ENCODE peak calls at places on chromosomes 12 and 14, in nine cellular contexts. One of them, this sample, is unnamed.

GRCh38 chr14:63852271-63852816 is 460 bp upstream of the SYNE2 start:
- DNase-seq in NB4: no peak
- DNase-seq in upper lobe of right lung: no peak
- DNase-seq in GM23338: peak; percentile 81
- DNase-seq in left lung: no peak
- DNase-seq in K562: no peak
- DNase-seq in heart right ventricle: no peak
- DNase-seq in lower lobe of right lung: no peak
- DNase-seq in IMR-90: peak; percentile 20
- DNase-seq in this sample: no peak

GRCh38 chr14:68704736-68705720 is 87.8 kb downstream of the ZFP36L1 start:
- DNase-seq in NB4: no peak
- DNase-seq in IMR-90: peak; percentile 44
- DNase-seq in left lung: no peak
- DNase-seq in heart right ventricle: no peak
- DNase-seq in K562: no peak
- DNase-seq in GM23338: no peak
- DNase-seq in upper lobe of right lung: no peak
- DNase-seq in lower lobe of right lung: no peak
- DNase-seq in this sample: no peak

GRCh38 chr14:99284254-99285004 is 12.4 kb upstream of the BCL11B start:
- DNase-seq in IMR-90: no peak
- DNase-seq in left lung: no peak
- DNase-seq in heart right ventricle: no peak
- DNase-seq in K562: no peak
- DNase-seq in lower lobe of right lung: no peak
- DNase-seq in NB4: no peak
- DNase-seq in GM23338: peak; percentile 30
- DNase-seq in upper lobe of right lung: no peak
- DNase-seq in this sample: no peak

GRCh38 chr14:57266060-57266459 is 2.6 kb downstream of the EXOC5 start:
- DNase-seq in left lung: no peak
- DNase-seq in lower lobe of right lung: no peak
- DNase-seq in upper lobe of right lung: no peak
- DNase-seq in K562: no peak
- DNase-seq in GM23338: peak; percentile 16
- DNase-seq in IMR-90: peak; percentile 13
- DNase-seq in heart right ventricle: no peak
- DNase-seq in NB4: no peak
- DNase-seq in this sample: no peak

GRCh38 chr12:71967176-71967575 is 28.5 kb downstream of the TPH2 start:
- DNase-seq in NB4: no peak
- DNase-seq in K562: no peak
- DNase-seq in lower lobe of right lung: no peak
- DNase-seq in GM23338: no peak
- DNase-seq in upper lobe of right lung: no peak
- DNase-seq in left lung: no peak
- DNase-seq in heart right ventricle: no peak
- DNase-seq in IMR-90: peak; percentile 37
- DNase-seq in this sample: no peak

GRCh38 chr14:21069388-21070082 is 569 bp upstream of the ARHGEF40 start:
- DNase-seq in NB4: peak; percentile 12
- DNase-seq in left lung: no peak
- DNase-seq in heart right ventricle: peak; percentile 63
- DNase-seq in upper lobe of right lung: peak; percentile 72
- DNase-seq in lower lobe of right lung: no peak
- DNase-seq in IMR-90: peak; percentile 29
- DNase-seq in K562: no peak
- DNase-seq in GM23338: peak; percentile 91
- DNase-seq in this sample: no peak

GRCh38 chr12:3453947-3454675 is 36.9 kb upstream of the PRMT8 start:
- DNase-seq in left lung: peak; percentile 41
- DNase-seq in GM23338: peak; percentile 29
- DNase-seq in IMR-90: peak; percentile 46
- DNase-seq in heart right ventricle: no peak
- DNase-seq in lower lobe of right lung: no peak
- DNase-seq in upper lobe of right lung: no peak
- DNase-seq in NB4: no peak
- DNase-seq in K562: no peak
- DNase-seq in this sample: peak; percentile 31

GRCh38 chr12:96514328-96514727 is 25.0 kb downstream of the CFAP54 start:
- DNase-seq in NB4: no peak
- DNase-seq in K562: no peak
- DNase-seq in heart right ventricle: no peak
- DNase-seq in GM23338: no peak
- DNase-seq in lower lobe of right lung: no peak
- DNase-seq in left lung: no peak
- DNase-seq in upper lobe of right lung: no peak
- DNase-seq in IMR-90: peak; percentile 60
- DNase-seq in this sample: no peak

GRCh38 chr12:111645433-111645832 is 40.3 kb downstream of the BRAP start:
- DNase-seq in heart right ventricle: no peak
- DNase-seq in IMR-90: peak; percentile 71
- DNase-seq in upper lobe of right lung: no peak
- DNase-seq in lower lobe of right lung: peak; percentile 64
- DNase-seq in GM23338: no peak
- DNase-seq in left lung: peak; percentile 54
- DNase-seq in NB4: no peak
- DNase-seq in K562: no peak
- DNase-seq in this sample: no peak

GRCh38 chr12:5921966-5922365 is 23.1 kb downstream of the ANO2 start:
- DNase-seq in NB4: no peak
- DNase-seq in lower lobe of right lung: no peak
- DNase-seq in K562: no peak
- DNase-seq in left lung: no peak
- DNase-seq in IMR-90: no peak
- DNase-seq in GM23338: no peak
- DNase-seq in heart right ventricle: no peak
- DNase-seq in upper lobe of right lung: no peak
- DNase-seq in this sample: no peak

GRCh38 chr14:21003788-21004346 is 4.8 kb downstream of the SLC39A2 start:
- DNase-seq in NB4: no peak
- DNase-seq in left lung: no peak
- DNase-seq in GM23338: no peak
- DNase-seq in K562: no peak
- DNase-seq in IMR-90: no peak
- DNase-seq in lower lobe of right lung: no peak
- DNase-seq in heart right ventricle: peak; percentile 28
- DNase-seq in upper lobe of right lung: no peak
- DNase-seq in this sample: no peak

GRCh38 chr12:32106153-32106516 is 512 bp upstream of the BICD1 start:
- DNase-seq in GM23338: no peak
- DNase-seq in NB4: no peak
- DNase-seq in upper lobe of right lung: no peak
- DNase-seq in lower lobe of right lung: no peak
- DNase-seq in left lung: no peak
- DNase-seq in K562: peak; percentile 13
- DNase-seq in heart right ventricle: no peak
- DNase-seq in IMR-90: no peak
- DNase-seq in this sample: no peak

GRCh38 chr14:71668186-71668912 is 263.9 kb upstream of the RGS6 start:
- DNase-seq in IMR-90: peak; percentile 47
- DNase-seq in GM23338: no peak
- DNase-seq in left lung: no peak
- DNase-seq in heart right ventricle: no peak
- DNase-seq in K562: no peak
- DNase-seq in lower lobe of right lung: no peak
- DNase-seq in NB4: no peak
- DNase-seq in upper lobe of right lung: no peak
- DNase-seq in this sample: no peak

GRCh38 chr14:49467091-49467490 is 119.1 kb downstream of the RPS29 start:
- DNase-seq in NB4: no peak
- DNase-seq in IMR-90: no peak
- DNase-seq in heart right ventricle: no peak
- DNase-seq in lower lobe of right lung: no peak
- DNase-seq in K562: no peak
- DNase-seq in upper lobe of right lung: no peak
- DNase-seq in left lung: no peak
- DNase-seq in GM23338: no peak
- DNase-seq in this sample: no peak

GRCh38 chr14:51873221-51873893 is 12.9 kb downstream of the GNG2 start:
- DNase-seq in IMR-90: peak; percentile 98
- DNase-seq in upper lobe of right lung: no peak
- DNase-seq in GM23338: no peak
- DNase-seq in heart right ventricle: no peak
- DNase-seq in K562: no peak
- DNase-seq in NB4: peak; percentile 67
- DNase-seq in lower lobe of right lung: no peak
- DNase-seq in left lung: no peak
- DNase-seq in this sample: peak; percentile 74

GRCh38 chr14:99164712-99165111 is 107.3 kb downstream of the BCL11B start:
- DNase-seq in lower lobe of right lung: no peak
- DNase-seq in heart right ventricle: no peak
- DNase-seq in GM23338: no peak
- DNase-seq in left lung: no peak
- DNase-seq in K562: no peak
- DNase-seq in NB4: no peak
- DNase-seq in upper lobe of right lung: no peak
- DNase-seq in IMR-90: no peak
- DNase-seq in this sample: no peak

GRCh38 chr14:60805881-60806569 is 71.5 kb downstream of the MNAT1 start:
- DNase-seq in GM23338: no peak
- DNase-seq in left lung: no peak
- DNase-seq in NB4: no peak
- DNase-seq in upper lobe of right lung: no peak
- DNase-seq in IMR-90: peak; percentile 63
- DNase-seq in heart right ventricle: no peak
- DNase-seq in K562: no peak
- DNase-seq in lower lobe of right lung: no peak
- DNase-seq in this sample: peak; percentile 28

GRCh38 chr12:64781374-64782029 is 22.3 kb upstream of the GNS start:
- DNase-seq in heart right ventricle: no peak
- DNase-seq in lower lobe of right lung: peak; percentile 50
- DNase-seq in GM23338: peak; percentile 53
- DNase-seq in upper lobe of right lung: peak; percentile 64
- DNase-seq in K562: no peak
- DNase-seq in NB4: no peak
- DNase-seq in left lung: no peak
- DNase-seq in IMR-90: no peak
- DNase-seq in this sample: no peak

GRCh38 chr14:30354439-30354838 is 204.5 kb upstream of the G2E3 start:
- DNase-seq in left lung: no peak
- DNase-seq in IMR-90: no peak
- DNase-seq in GM23338: no peak
- DNase-seq in upper lobe of right lung: no peak
- DNase-seq in NB4: no peak
- DNase-seq in K562: no peak
- DNase-seq in heart right ventricle: no peak
- DNase-seq in lower lobe of right lung: no peak
- DNase-seq in this sample: no peak

GRCh38 chr14:30362369-30363218 is 196.4 kb upstream of the G2E3 start:
- DNase-seq in NB4: peak; percentile 1
- DNase-seq in GM23338: no peak
- DNase-seq in left lung: no peak
- DNase-seq in IMR-90: no peak
- DNase-seq in lower lobe of right lung: no peak
- DNase-seq in K562: no peak
- DNase-seq in upper lobe of right lung: no peak
- DNase-seq in heart right ventricle: no peak
- DNase-seq in this sample: no peak

GRCh38 chr14:30355431-30355913 is 203.5 kb upstream of the G2E3 start:
- DNase-seq in GM23338: no peak
- DNase-seq in K562: no peak
- DNase-seq in upper lobe of right lung: no peak
- DNase-seq in NB4: no peak
- DNase-seq in left lung: no peak
- DNase-seq in IMR-90: no peak
- DNase-seq in heart right ventricle: no peak
- DNase-seq in lower lobe of right lung: no peak
- DNase-seq in this sample: no peak

DNA sequence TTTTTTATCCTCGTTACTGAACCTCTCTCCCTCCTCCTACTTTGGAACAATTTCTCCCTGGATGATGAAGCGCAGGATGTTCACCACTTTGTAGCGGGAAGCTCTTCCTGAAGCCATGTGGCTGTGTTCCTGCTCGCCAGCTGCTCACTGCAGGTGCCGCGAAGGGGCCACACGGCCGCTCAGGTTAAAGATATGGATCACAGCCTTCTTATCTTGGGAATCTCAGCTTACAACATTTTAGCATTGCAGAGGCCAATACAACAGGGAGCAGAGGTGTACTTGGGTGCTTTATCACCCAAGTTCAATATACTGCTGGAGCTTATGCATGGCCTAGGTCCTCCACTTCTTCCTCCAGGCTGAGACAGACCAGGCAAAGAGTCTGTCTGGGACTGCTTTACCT is 201.2 kb upstream of the G2E3 start:
- DNase-seq in NB4: no peak
- DNase-seq in GM23338: no peak
- DNase-seq in heart right ventricle: no peak
- DNase-seq in upper lobe of right lung: no peak
- DNase-seq in lower lobe of right lung: no peak
- DNase-seq in IMR-90: no peak
- DNase-seq in K562: no peak
- DNase-seq in left lung: no peak
- DNase-seq in this sample: no peak
- TF ChIP-seq CTCF in NB4: no peak
- TF ChIP-seq CTCF in GM23338: no peak
- TF ChIP-seq CTCF in heart right ventricle: no peak
- TF ChIP-seq CTCF in upper lobe of right lung: no peak
- TF ChIP-seq CTCF in lower lobe of right lung: no peak
- TF ChIP-seq CTCF in IMR-90: no peak
- TF ChIP-seq CTCF in K562: no peak
- TF ChIP-seq CTCF in left lung: no peak
- TF ChIP-seq CTCF in this sample: no peak

GRCh38 chr12:122452701-122453285 is 30.3 kb upstream of the CLIP1 start:
- DNase-seq in GM23338: no peak
- DNase-seq in NB4: no peak
- DNase-seq in heart right ventricle: no peak
- DNase-seq in K562: no peak
- DNase-seq in lower lobe of right lung: no peak
- DNase-seq in upper lobe of right lung: peak; percentile 2
- DNase-seq in IMR-90: no peak
- DNase-seq in left lung: no peak
- DNase-seq in this sample: no peak
- H3K4me3 ChIP-seq in GM23338: no peak overlapping the region
- H3K4me3 ChIP-seq in NB4: no peak overlapping the region
- H3K4me3 ChIP-seq in heart right ventricle: no peak overlapping the region
- H3K4me3 ChIP-seq in K562: no peak overlapping the region
- H3K4me3 ChIP-seq in lower lobe of right lung: no peak overlapping the region
- H3K4me3 ChIP-seq in upper lobe of right lung: no peak overlapping the region
- H3K4me3 ChIP-seq in IMR-90: no peak overlapping the region
- H3K4me3 ChIP-seq in left lung: no peak overlapping the region
- H3K4me3 ChIP-seq in this sample: no peak overlapping the region

GRCh38 chr12:8771072-8771471 is 51.3 kb upstream of the A2ML1 start:
- DNase-seq in heart right ventricle: no peak
- DNase-seq in GM23338: no peak
- DNase-seq in IMR-90: no peak
- DNase-seq in lower lobe of right lung: no peak
- DNase-seq in upper lobe of right lung: no peak
- DNase-seq in K562: no peak
- DNase-seq in left lung: no peak
- DNase-seq in NB4: no peak
- DNase-seq in this sample: no peak
- TF ChIP-seq CTCF in heart right ventricle: no peak
- TF ChIP-seq CTCF in GM23338: no peak
- TF ChIP-seq CTCF in IMR-90: no peak
- TF ChIP-seq CTCF in lower lobe of right lung: no peak
- TF ChIP-seq CTCF in upper lobe of right lung: no peak
- TF ChIP-seq CTCF in K562: no peak
- TF ChIP-seq CTCF in left lung: no peak
- TF ChIP-seq CTCF in NB4: no peak
- TF ChIP-seq CTCF in this sample: no peak

GRCh38 chr14:101628975-101629374 is 67.7 kb downstream of the DIO3 start:
- DNase-seq in heart right ventricle: no peak
- DNase-seq in NB4: no peak
- DNase-seq in IMR-90: no peak
- DNase-seq in upper lobe of right lung: no peak
- DNase-seq in lower lobe of right lung: no peak
- DNase-seq in K562: no peak
- DNase-seq in GM23338: no peak
- DNase-seq in left lung: no peak
- DNase-seq in this sample: no peak
- H3K4me3 ChIP-seq in heart right ventricle: peak overlapping the region; percentile 43
- H3K4me3 ChIP-seq in NB4: no peak overlapping the region
- H3K4me3 ChIP-seq in IMR-90: no peak overlapping the region
- H3K4me3 ChIP-seq in upper lobe of right lung: no peak overlapping the region
- H3K4me3 ChIP-seq in lower lobe of right lung: no peak overlapping the region
- H3K4me3 ChIP-seq in K562: no peak overlapping the region
- H3K4me3 ChIP-seq in GM23338: peak overlapping the region; percentile 39
- H3K4me3 ChIP-seq in left lung: no peak overlapping the region
- H3K4me3 ChIP-seq in this sample: no peak overlapping the region